ENCODE peak calls at places on chromosomes 4 and X, in eight cellular contexts. One of them, this sample, is unnamed.

GRCh38 chrX:20620301-20620700 is 353.6 kb upstream of the RPS6KA3 start:
- DNase-seq in right cardiac atrium: no peak
- DNase-seq in heart left ventricle: no peak
- DNase-seq in breast epithelium: no peak
- DNase-seq in tibial artery: no peak
- DNase-seq in HCT116: peak; percentile 13
- DNase-seq in A549: peak; percentile 12
- DNase-seq in OCI-LY7: no peak
- DNase-seq in this sample: no peak

GRCh38 chr4:37858877-37859276 is 32.0 kb upstream of the TBC1D1 start:
- DNase-seq in OCI-LY7: no peak
- DNase-seq in A549: no peak
- DNase-seq in tibial artery: no peak
- DNase-seq in right cardiac atrium: no peak
- DNase-seq in breast epithelium: no peak
- DNase-seq in heart left ventricle: no peak
- DNase-seq in HCT116: no peak
- DNase-seq in this sample: no peak

GRCh38 chr4:20641971-20642370 is 58.3 kb upstream of the PACRGL start:
- DNase-seq in OCI-LY7: no peak
- DNase-seq in A549: no peak
- DNase-seq in tibial artery: no peak
- DNase-seq in HCT116: no peak
- DNase-seq in right cardiac atrium: no peak
- DNase-seq in breast epithelium: no peak
- DNase-seq in heart left ventricle: no peak
- DNase-seq in this sample: no peak

GRCh38 chr4:17310269-17310652 is 201.6 kb downstream of the QDPR start:
- DNase-seq in right cardiac atrium: no peak
- DNase-seq in A549: no peak
- DNase-seq in OCI-LY7: peak; percentile 23
- DNase-seq in HCT116: no peak
- DNase-seq in tibial artery: no peak
- DNase-seq in breast epithelium: no peak
- DNase-seq in heart left ventricle: no peak
- DNase-seq in this sample: no peak

GRCh38 chr4:56326363-56326762 is 60.9 kb downstream of the AASDH start:
- DNase-seq in A549: no peak
- DNase-seq in HCT116: no peak
- DNase-seq in heart left ventricle: no peak
- DNase-seq in right cardiac atrium: no peak
- DNase-seq in breast epithelium: no peak
- DNase-seq in tibial artery: no peak
- DNase-seq in OCI-LY7: no peak
- DNase-seq in this sample: no peak

GRCh38 chr4:55031158-55031557 is 94.2 kb downstream of the KDR start:
- DNase-seq in HCT116: no peak
- DNase-seq in A549: no peak
- DNase-seq in right cardiac atrium: no peak
- DNase-seq in breast epithelium: no peak
- DNase-seq in OCI-LY7: no peak
- DNase-seq in heart left ventricle: no peak
- DNase-seq in tibial artery: no peak
- DNase-seq in this sample: no peak

GRCh38 chrX:9681422-9681821 is 84.2 kb downstream of the GPR143 start:
- DNase-seq in A549: no peak
- DNase-seq in heart left ventricle: no peak
- DNase-seq in OCI-LY7: no peak
- DNase-seq in HCT116: no peak
- DNase-seq in tibial artery: no peak
- DNase-seq in breast epithelium: no peak
- DNase-seq in right cardiac atrium: no peak
- DNase-seq in this sample: no peak

GRCh38 chr4:76723916-76724315 is 174.0 kb downstream of the SOWAHB start:
- DNase-seq in tibial artery: no peak
- DNase-seq in heart left ventricle: no peak
- DNase-seq in breast epithelium: no peak
- DNase-seq in right cardiac atrium: no peak
- DNase-seq in OCI-LY7: no peak
- DNase-seq in HCT116: peak; percentile 68
- DNase-seq in A549: peak; percentile 44
- DNase-seq in this sample: no peak

GRCh38 chrX:46279925-46280313 is 265.3 kb downstream of the ZNF674 start:
- DNase-seq in A549: no peak
- DNase-seq in heart left ventricle: no peak
- DNase-seq in OCI-LY7: no peak
- DNase-seq in tibial artery: no peak
- DNase-seq in breast epithelium: no peak
- DNase-seq in right cardiac atrium: no peak
- DNase-seq in HCT116: no peak
- DNase-seq in this sample: no peak

GRCh38 chr4:79897174-79897573 is 175.9 kb downstream of the ANTXR2 start:
- DNase-seq in A549: no peak
- DNase-seq in HCT116: no peak
- DNase-seq in tibial artery: no peak
- DNase-seq in heart left ventricle: no peak
- DNase-seq in OCI-LY7: no peak
- DNase-seq in breast epithelium: no peak
- DNase-seq in right cardiac atrium: no peak
- DNase-seq in this sample: no peak

GRCh38 chrX:54695231-54695630 is 102.8 kb downstream of the ITIH6 start:
- DNase-seq in OCI-LY7: no peak
- DNase-seq in heart left ventricle: no peak
- DNase-seq in A549: no peak
- DNase-seq in breast epithelium: no peak
- DNase-seq in HCT116: no peak
- DNase-seq in right cardiac atrium: no peak
- DNase-seq in tibial artery: no peak
- DNase-seq in this sample: no peak

GRCh38 chrX:74924449-74925209 is 623 bp downstream of the NEXMIF start:
- DNase-seq in heart left ventricle: peak; percentile 14
- DNase-seq in tibial artery: peak; percentile 73
- DNase-seq in breast epithelium: peak; percentile 47
- DNase-seq in HCT116: no peak
- DNase-seq in A549: peak; percentile 19
- DNase-seq in right cardiac atrium: peak; percentile 31
- DNase-seq in OCI-LY7: no peak
- DNase-seq in this sample: no peak

GRCh38 chrX:3221643-3222042 is 124.8 kb downstream of the MXRA5 start:
- DNase-seq in A549: no peak
- DNase-seq in right cardiac atrium: no peak
- DNase-seq in breast epithelium: no peak
- DNase-seq in HCT116: no peak
- DNase-seq in heart left ventricle: no peak
- DNase-seq in OCI-LY7: no peak
- DNase-seq in tibial artery: no peak
- DNase-seq in this sample: no peak

GRCh38 chr4:111930658-111931057 is 214.6 kb upstream of the FAM241A start:
- DNase-seq in A549: no peak
- DNase-seq in tibial artery: no peak
- DNase-seq in HCT116: no peak
- DNase-seq in OCI-LY7: no peak
- DNase-seq in breast epithelium: no peak
- DNase-seq in right cardiac atrium: no peak
- DNase-seq in heart left ventricle: no peak
- DNase-seq in this sample: no peak

GRCh38 chr4:102616661-102617060 is 115.5 kb downstream of the NFKB1 start:
- DNase-seq in tibial artery: no peak
- DNase-seq in A549: no peak
- DNase-seq in heart left ventricle: no peak
- DNase-seq in HCT116: no peak
- DNase-seq in breast epithelium: no peak
- DNase-seq in OCI-LY7: peak; percentile 37
- DNase-seq in right cardiac atrium: no peak
- DNase-seq in this sample: no peak

GRCh38 chrX:39550795-39551361 is 546.9 kb downstream of the BCOR start:
- DNase-seq in A549: no peak
- DNase-seq in breast epithelium: no peak
- DNase-seq in heart left ventricle: no peak
- DNase-seq in right cardiac atrium: no peak
- DNase-seq in tibial artery: no peak
- DNase-seq in HCT116: no peak
- DNase-seq in OCI-LY7: no peak
- DNase-seq in this sample: no peak

GRCh38 chr4:821631-822030 is 4.3 kb downstream of the CPLX1 start:
- DNase-seq in OCI-LY7: no peak
- DNase-seq in tibial artery: no peak
- DNase-seq in HCT116: no peak
- DNase-seq in right cardiac atrium: no peak
- DNase-seq in breast epithelium: no peak
- DNase-seq in heart left ventricle: no peak
- DNase-seq in A549: no peak
- DNase-seq in this sample: no peak

GRCh38 chr4:83285022-83285387 is 407 bp upstream of the COQ2 start:
- DNase-seq in heart left ventricle: peak; percentile 21
- DNase-seq in right cardiac atrium: no peak
- DNase-seq in A549: peak; percentile 54
- DNase-seq in tibial artery: no peak
- DNase-seq in breast epithelium: no peak
- DNase-seq in HCT116: no peak
- DNase-seq in OCI-LY7: peak; percentile 66
- DNase-seq in this sample: no peak

GRCh38 chrX:54641530-54641929 is 111.5 kb downstream of the GNL3L start:
- DNase-seq in right cardiac atrium: no peak
- DNase-seq in A549: no peak
- DNase-seq in tibial artery: no peak
- DNase-seq in breast epithelium: no peak
- DNase-seq in OCI-LY7: peak; percentile 4
- DNase-seq in heart left ventricle: no peak
- DNase-seq in HCT116: no peak
- DNase-seq in this sample: no peak

GRCh38 chr4:112732142-112732541 is 95.2 kb downstream of the LARP7 start:
- DNase-seq in right cardiac atrium: no peak
- DNase-seq in breast epithelium: no peak
- DNase-seq in A549: no peak
- DNase-seq in heart left ventricle: no peak
- DNase-seq in OCI-LY7: no peak
- DNase-seq in tibial artery: no peak
- DNase-seq in HCT116: no peak
- DNase-seq in this sample: no peak

DNA sequence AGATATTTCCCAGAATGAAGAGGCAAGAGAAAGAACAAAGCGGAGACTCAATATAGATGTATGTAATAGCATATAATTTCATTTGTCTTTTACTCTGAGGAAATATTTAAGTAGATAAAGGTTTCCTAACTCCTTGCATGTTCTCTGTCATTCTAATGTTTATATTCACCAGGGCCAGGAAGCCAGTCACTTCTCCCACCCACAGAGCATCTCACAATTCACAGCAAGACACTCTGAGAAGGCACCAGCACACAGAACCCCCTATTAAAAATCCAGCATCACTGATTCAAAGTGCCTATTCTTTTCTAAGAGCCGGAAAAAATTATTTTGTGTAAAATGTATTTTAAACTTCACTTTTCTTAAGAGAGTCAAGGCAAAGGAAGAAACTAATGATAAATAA is 927.1 kb downstream of the C4orf33 start:
- DNase-seq in right cardiac atrium: no peak
- DNase-seq in breast epithelium: no peak
- DNase-seq in OCI-LY7: no peak
- DNase-seq in A549: no peak
- DNase-seq in tibial artery: no peak
- DNase-seq in heart left ventricle: no peak
- DNase-seq in HCT116: no peak
- DNase-seq in this sample: no peak
- H3K4me1 ChIP-seq in right cardiac atrium: no peaks in the 10 kb centered on the region
- H3K4me1 ChIP-seq in breast epithelium: no peaks in the 10 kb centered on the region
- H3K4me1 ChIP-seq in OCI-LY7: peaks cover 26% of the 10 kb centered on the region
- H3K4me1 ChIP-seq in A549: no peaks in the 10 kb centered on the region
- H3K4me1 ChIP-seq in tibial artery: no peaks in the 10 kb centered on the region
- H3K4me1 ChIP-seq in heart left ventricle: no peaks in the 10 kb centered on the region
- H3K4me1 ChIP-seq in HCT116: no peaks in the 10 kb centered on the region
- H3K4me1 ChIP-seq in this sample: no peaks in the 10 kb centered on the region

GRCh38 chr4:5928241-5928640 is 35.4 kb upstream of the CRMP1 start:
- DNase-seq in right cardiac atrium: no peak
- DNase-seq in A549: peak; percentile 6
- DNase-seq in breast epithelium: no peak
- DNase-seq in HCT116: no peak
- DNase-seq in OCI-LY7: no peak
- DNase-seq in heart left ventricle: no peak
- DNase-seq in tibial artery: no peak
- DNase-seq in this sample: no peak

GRCh38 chr4:5933996-5934831 is 41.3 kb upstream of the CRMP1 start:
- DNase-seq in A549: no peak
- DNase-seq in right cardiac atrium: no peak
- DNase-seq in HCT116: no peak
- DNase-seq in OCI-LY7: no peak
- DNase-seq in tibial artery: no peak
- DNase-seq in breast epithelium: no peak
- DNase-seq in heart left ventricle: no peak
- DNase-seq in this sample: no peak

GRCh38 chr4:5931526-5931925 is 38.6 kb upstream of the CRMP1 start:
- DNase-seq in A549: no peak
- DNase-seq in breast epithelium: no peak
- DNase-seq in right cardiac atrium: no peak
- DNase-seq in HCT116: no peak
- DNase-seq in OCI-LY7: no peak
- DNase-seq in heart left ventricle: no peak
- DNase-seq in tibial artery: no peak
- DNase-seq in this sample: no peak

GRCh38 chr4:5930456-5930855 is 37.6 kb upstream of the CRMP1 start:
- DNase-seq in A549: no peak
- DNase-seq in tibial artery: no peak
- DNase-seq in right cardiac atrium: no peak
- DNase-seq in breast epithelium: no peak
- DNase-seq in OCI-LY7: no peak
- DNase-seq in heart left ventricle: no peak
- DNase-seq in HCT116: no peak
- DNase-seq in this sample: no peak

GRCh38 chr4:5932021-5932553 is 39.2 kb upstream of the CRMP1 start:
- DNase-seq in OCI-LY7: no peak
- DNase-seq in tibial artery: no peak
- DNase-seq in heart left ventricle: no peak
- DNase-seq in breast epithelium: no peak
- DNase-seq in right cardiac atrium: no peak
- DNase-seq in A549: no peak
- DNase-seq in HCT116: no peak
- DNase-seq in this sample: no peak
- H3K4me1 ChIP-seq in OCI-LY7: no peaks in the 10 kb centered on the region
- H3K4me1 ChIP-seq in tibial artery: no peaks in the 10 kb centered on the region
- H3K4me1 ChIP-seq in heart left ventricle: no peaks in the 10 kb centered on the region
- H3K4me1 ChIP-seq in breast epithelium: no peaks in the 10 kb centered on the region
- H3K4me1 ChIP-seq in right cardiac atrium: no peaks in the 10 kb centered on the region
- H3K4me1 ChIP-seq in A549: no peaks in the 10 kb centered on the region
- H3K4me1 ChIP-seq in HCT116: no peaks in the 10 kb centered on the region
- H3K4me1 ChIP-seq in this sample: no peaks in the 10 kb centered on the region

GRCh38 chr4:173254646-173255045 is 79.5 kb downstream of the HMGB2 start:
- DNase-seq in heart left ventricle: no peak
- DNase-seq in tibial artery: no peak
- DNase-seq in HCT116: no peak
- DNase-seq in A549: no peak
- DNase-seq in breast epithelium: no peak
- DNase-seq in right cardiac atrium: no peak
- DNase-seq in OCI-LY7: no peak
- DNase-seq in this sample: no peak
- H3K4me1 ChIP-seq in heart left ventricle: no peaks in the 10 kb centered on the region
- H3K4me1 ChIP-seq in tibial artery: peaks cover 6% of the 10 kb centered on the region
- H3K4me1 ChIP-seq in HCT116: peaks cover 29% of the 10 kb centered on the region
- H3K4me1 ChIP-seq in A549: peaks cover 31% of the 10 kb centered on the region
- H3K4me1 ChIP-seq in breast epithelium: no peaks in the 10 kb centered on the region
- H3K4me1 ChIP-seq in right cardiac atrium: peaks cover 3% of the 10 kb centered on the region
- H3K4me1 ChIP-seq in OCI-LY7: peaks cover 15% of the 10 kb centered on the region
- H3K4me1 ChIP-seq in this sample: peaks cover 5% of the 10 kb centered on the region

GRCh38 chr4:41134581-41134980 is 79.8 kb downstream of the APBB2 start:
- DNase-seq in right cardiac atrium: no peak
- DNase-seq in A549: no peak
- DNase-seq in OCI-LY7: peak; percentile 15
- DNase-seq in breast epithelium: no peak
- DNase-seq in heart left ventricle: no peak
- DNase-seq in tibial artery: no peak
- DNase-seq in HCT116: no peak
- DNase-seq in this sample: no peak
- H3K4me1 ChIP-seq in right cardiac atrium: peaks cover 14% of the 10 kb centered on the region
- H3K4me1 ChIP-seq in A549: peaks cover 21% of the 10 kb centered on the region
- H3K4me1 ChIP-seq in OCI-LY7: peaks cover 32% of the 10 kb centered on the region
- H3K4me1 ChIP-seq in breast epithelium: no peaks in the 10 kb centered on the region
- H3K4me1 ChIP-seq in heart left ventricle: peaks cover 12% of the 10 kb centered on the region
- H3K4me1 ChIP-seq in tibial artery: peaks cover 31% of the 10 kb centered on the region
- H3K4me1 ChIP-seq in HCT116: peaks cover 64% of the 10 kb centered on the region
- H3K4me1 ChIP-seq in this sample: peaks cover 13% of the 10 kb centered on the region